ENCODE peak calls at places on chromosomes 5 and 9, in five cellular contexts. O is stimulated activated CD4-positive, alpha-beta T cell treated with anti-CD3 and anti-CD28 coated beads, Interleukin-2, amount 100 ng/mL, for 48 hours; K is IMR-90; P is spleen; B is HuH-7. T is an unnamed sample.
A peak's percentile ranks its signal among the peaks of the same experiment; 100 is the strongest.

GRCh38 chr5:43773032-43773830 is 170.3 kb downstream of the NNT start:
- DNase-seq in O (no peak), K (peak; percentile 67), P (no peak), B (no peak), T (no peak)

GRCh38 chr5:115634343-115635132 is 8.7 kb upstream of the TMED7 start:
- DNase-seq in O (peak; percentile 83), K (peak; percentile 80), P (peak; percentile 94), B (peak; percentile 73), T (peak; percentile 89)

GRCh38 chr5:174397206-174397605 is 327.2 kb upstream of the MSX2 start:
- DNase-seq in O (no peak), K (no peak), P (no peak), B (no peak), T (no peak)

GRCh38 chr5:43482490-43483064 is 1.1 kb downstream of the TMEM267 start:
- DNase-seq in O (no peak), K (peak; percentile 28), P (no peak), B (no peak), T (peak; percentile 32)

GRCh38 chr5:138305797-138306196 is 25.8 kb downstream of the CDC25C start:
- DNase-seq in O (no peak), K (no peak), P (peak; percentile 84), B (no peak), T (no peak)

GRCh38 chr9:109476781-109477268 is 21.3 kb downstream of the PTPN3 start:
- DNase-seq in O (no peak), K (no peak), P (no peak), B (no peak), T (no peak)

GRCh38 chr5:133924221-133924920 is 44.1 kb downstream of the C5orf15 start:
- DNase-seq in O (no peak), K (no peak), P (no peak), B (no peak), T (no peak)

GRCh38 chr5:43634621-43635020 is 31.6 kb downstream of the NNT start:
- DNase-seq in O (no peak), K (no peak), P (no peak), B (no peak), T (no peak)

GRCh38 chr5:5886812-5887486 is 464.5 kb downstream of the ICE1 start:
- DNase-seq in O (peak; percentile 25), K (no peak), P (peak; percentile 87), B (peak; percentile 49), T (peak; percentile 36)

GRCh38 chr9:16058131-16058549 is 505.3 kb downstream of the CCDC171 start:
- DNase-seq in O (no peak), K (peak; percentile 86), P (no peak), B (no peak), T (no peak)

GRCh38 chr9:134972140-134972539 is 54.4 kb upstream of the FCN1 start:
- DNase-seq in O (no peak), K (no peak), P (peak; percentile 31), B (no peak), T (no peak)

GRCh38 chr5:82163459-82164108 is 114.6 kb downstream of the RPS23 start:
- DNase-seq in O (no peak), K (peak; percentile 43), P (no peak), B (no peak), T (no peak)

GRCh38 chr9:347667-348292 is 133.1 kb downstream of the DOCK8 start:
- DNase-seq in O (no peak), K (peak; percentile 41), P (no peak), B (peak; percentile 7), T (peak; percentile 50)

GRCh38 chr5:149837680-149838269 is 106.8 kb downstream of the PDE6A start:
- DNase-seq in O (no peak), K (peak; percentile 68), P (peak; percentile 72), B (peak; percentile 88), T (peak; percentile 68)